ENCODE peak calls at places on chromosomes 11 and 22, in four cellular contexts. W is lower leg skin, Q is HFFc6, P is endothelial cell. I is an unnamed sample.

GRCh38 chr11:55967914-55968313 is 1.8 kb downstream of the OR10AG1 start:
- DNase-seq in W (no peak), Q (no peak), P (no peak), I (no peak)

GRCh38 chr11:131447898-131448297 is 77.5 kb downstream of the NTM start:
- DNase-seq in Q (no peak), W (peak), P (no peak), I (no peak)

GRCh38 chr22:37233751-37234631 is 10.1 kb downstream of the RAC2 start:
- DNase-seq in Q (no peak), W (no peak), P (no peak), I (peak)

GRCh38 chr11:6703247-6704063 is 20.3 kb upstream of the MRPL17 start:
- DNase-seq in Q (peak), P (peak), W (no peak), I (peak)

GRCh38 chr11:7796842-7797241 is at the start of gene OR5P2:
- DNase-seq in Q (no peak), P (no peak), W (no peak), I (no peak)

GRCh38 chr11:71962428-71963038 is 33.7 kb downstream of the RNF121 start:
- DNase-seq in W (no peak), P (no peak), Q (peak), I (peak)

GRCh38 chr11:4539603-4540219 is 5.3 kb upstream of the OR52M1 start:
- DNase-seq in Q (peak), W (peak), P (peak), I (peak)

GRCh38 chr11:116888884-116889549 is 51.6 kb upstream of the APOA1 start:
- DNase-seq in W (no peak), Q (no peak), P (no peak), I (no peak)

GRCh38 chr11:128695539-128696221 is 1.8 kb downstream of the FLI1 start:
- DNase-seq in Q (no peak), P (no peak), W (no peak), I (peak)

GRCh38 chr11:8867856-8868705 is 42.9 kb upstream of the AKIP1 start:
- DNase-seq in P (no peak), Q (peak), W (no peak), I (peak)

GRCh38 chr22:38566726-38567504 is 3.1 kb downstream of the DMC1 start:
- DNase-seq in Q (no peak), W (no peak), P (no peak), I (peak)

GRCh38 chr22:20511578-20512259 is 4.3 kb downstream of the MED15 start:
- DNase-seq in P (no peak), W (no peak), Q (no peak), I (no peak)

GRCh38 chr22:23713696-23714595 is 23.1 kb downstream of the RGL4 start:
- DNase-seq in Q (no peak), P (no peak), W (no peak), I (no peak)

GRCh38 chr11:120004723-120005122 is 133.2 kb downstream of the TRIM29 start:
- DNase-seq in Q (no peak), P (no peak), W (no peak), I (no peak)
- TF ChIP-seq CTCF in Q (no peak), P (no peak), W (no peak), I (no peak)

DNA sequence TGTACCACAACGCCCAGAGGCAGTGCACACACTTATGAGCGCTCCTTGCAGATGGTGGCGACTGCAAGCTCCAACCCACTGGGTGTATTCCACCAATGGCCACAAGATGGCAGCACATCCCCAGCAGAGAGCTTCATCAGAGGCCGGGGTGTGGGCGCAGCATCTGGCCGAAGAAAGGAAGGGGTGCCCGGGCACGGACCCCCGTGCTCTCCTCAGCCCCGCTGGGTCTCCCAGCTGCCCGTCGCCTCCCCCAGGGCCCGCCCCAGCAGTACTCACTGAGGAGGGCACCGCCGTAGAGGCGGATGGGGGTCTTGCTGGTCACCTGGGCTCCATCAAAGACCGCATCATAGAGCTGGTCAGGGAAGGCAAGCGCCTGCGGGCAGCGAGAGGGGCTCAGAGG is 14.2 kb downstream of the TP53I11 start:
- DNase-seq in W (peak), Q (peak), P (peak), I (peak)
- TF ChIP-seq CTCF in W (peak), Q (peak), P (peak), I (peak)

DNA sequence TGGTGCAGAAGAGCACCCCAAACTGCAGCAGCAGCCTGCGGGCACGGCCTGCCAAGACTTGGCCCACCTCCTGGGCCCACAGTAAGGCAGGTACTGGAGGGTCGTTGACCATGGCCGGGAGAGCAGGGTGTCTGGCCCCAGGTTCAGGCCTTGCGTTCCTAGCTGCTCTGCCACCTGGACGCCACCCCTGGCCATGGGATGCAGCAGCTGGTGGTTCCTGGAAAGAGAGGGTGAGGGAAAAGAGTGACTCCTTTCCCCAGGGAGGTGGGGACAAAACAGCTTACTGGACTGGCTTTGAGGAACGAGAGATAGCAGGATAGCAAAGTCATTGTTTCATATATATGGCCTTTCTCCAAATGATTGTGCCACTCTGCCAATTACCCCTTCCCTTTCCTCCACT is 1.8 kb downstream of the BSCL2 start:
- DNase-seq in Q (no peak), W (no peak), P (no peak), I (peak)
- TF ChIP-seq CTCF in Q (no peak), W (no peak), P (no peak), I (no peak)

GRCh38 chr11:123429851-123430735 is at the start of gene GRAMD1B:
- DNase-seq in P (peak), W (peak), Q (peak), I (peak)
- TF ChIP-seq CTCF in P (no peak), W (no peak), Q (peak), I (peak)

DNA sequence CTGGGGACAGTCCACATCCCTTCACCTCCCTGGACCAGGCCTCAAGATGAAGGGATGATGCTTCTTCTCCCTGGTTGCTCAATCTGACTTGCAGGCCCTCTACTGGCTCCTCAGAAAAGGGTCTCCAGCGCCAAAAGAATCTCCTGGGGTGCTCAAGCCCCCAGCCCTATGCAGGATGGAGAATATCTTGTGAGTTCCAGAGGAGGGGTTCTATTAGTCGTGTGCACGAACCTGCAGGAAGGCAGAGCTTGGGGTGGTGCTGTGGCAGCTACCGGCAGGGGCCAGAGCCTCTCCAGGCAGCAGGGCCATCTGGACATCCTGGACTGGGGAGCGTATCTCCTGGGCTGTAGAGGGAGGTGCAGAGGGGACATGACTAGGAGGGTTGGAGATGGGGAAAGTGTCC is 1339.5 kb downstream of the BRD1 start:
- DNase-seq in W (peak), P (no peak), Q (no peak), I (no peak)
- TF ChIP-seq CTCF in W (no peak), P (no peak), Q (no peak), I (no peak)

DNA sequence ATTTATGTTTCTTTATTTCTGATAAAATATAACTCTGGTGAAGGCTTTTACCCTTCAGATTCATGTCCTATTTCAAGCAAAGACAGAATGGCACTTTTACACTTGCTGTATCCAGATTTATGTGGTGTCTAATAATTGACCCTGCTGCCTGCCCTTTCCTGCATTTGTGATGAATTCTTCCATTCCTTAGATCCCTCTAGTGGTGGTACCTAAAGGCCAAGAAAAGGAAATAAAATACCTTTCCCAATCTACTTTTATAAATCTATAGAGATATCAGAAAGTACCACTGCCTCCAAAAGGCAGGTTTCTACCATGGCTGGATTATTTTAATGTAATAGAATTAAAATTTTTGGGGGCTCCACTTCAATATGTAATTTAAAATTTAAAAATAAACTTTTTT is 34.2 kb downstream of the CCDC81 start:
- DNase-seq in Q (no peak), P (no peak), W (no peak), I (peak)
- TF ChIP-seq CTCF in Q (peak), P (peak), W (no peak), I (peak)

GRCh38 chr11:106021967-106022794 is at the start of gene MSANTD4:
- DNase-seq in W (peak), Q (peak), P (peak), I (peak)
- TF ChIP-seq CTCF in W (no peak), Q (no peak), P (no peak), I (no peak)

DNA sequence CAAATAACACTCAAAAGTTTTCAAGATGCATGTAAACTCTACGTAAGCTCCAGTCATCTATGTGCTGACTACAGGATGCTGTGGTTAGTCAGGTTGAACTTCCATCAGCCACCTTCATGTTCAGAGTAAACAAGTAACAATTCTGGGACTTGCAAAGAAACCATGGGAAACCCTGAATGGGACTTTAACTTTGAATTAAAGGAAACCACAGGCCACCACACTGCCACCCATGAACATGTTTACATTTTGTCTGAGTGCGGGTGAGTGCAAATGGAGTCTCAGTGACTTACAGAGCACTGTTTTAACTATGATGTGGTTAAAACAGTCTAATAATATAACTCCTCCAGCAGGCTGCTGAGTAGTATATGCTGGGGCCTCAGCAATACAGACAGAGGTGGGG is 12.9 kb upstream of the SYTL2 start:
- DNase-seq in W (no peak), Q (no peak), P (no peak), I (no peak)
- TF ChIP-seq CTCF in W (no peak), Q (no peak), P (no peak), I (no peak)

DNA sequence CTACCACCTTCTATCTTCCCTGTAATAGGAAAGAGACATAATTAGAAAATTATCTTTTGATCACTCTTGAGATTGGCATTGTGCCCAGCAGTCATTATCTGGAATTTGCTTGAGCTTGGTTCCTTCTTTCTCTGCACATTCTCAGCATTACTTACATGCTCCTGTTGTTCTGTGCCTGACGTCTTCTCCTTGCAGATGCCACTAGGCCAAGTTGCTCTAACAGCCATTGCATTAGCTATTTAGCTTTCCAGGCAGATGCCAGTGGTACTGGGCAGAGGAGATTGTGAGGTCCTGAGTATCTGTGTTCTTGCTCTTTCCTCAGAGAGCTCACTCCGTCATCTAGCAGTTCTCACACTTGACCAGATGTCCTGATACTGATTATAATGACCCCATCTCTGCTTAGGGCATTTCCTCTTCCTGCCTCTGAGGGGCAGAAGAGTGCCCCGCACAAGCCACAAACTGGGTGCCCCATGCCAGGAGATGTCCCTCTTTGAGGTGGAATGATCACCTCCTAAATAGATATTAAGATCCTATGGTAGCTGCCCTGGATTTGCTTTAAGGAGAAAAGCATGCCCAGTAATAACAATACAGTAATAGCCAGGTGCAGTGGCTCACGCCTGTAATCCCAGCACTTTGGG is 30.7 kb downstream of the ARHGAP1 start:
- DNase-seq in P (no peak), Q (no peak), W (peak), I (no peak)
- TF ChIP-seq CTCF in P (peak), Q (peak), W (no peak), I (peak)